ENCODE peak calls at places on chromosomes 4 and X, in seven cellular contexts. S, C, B, D, Y, I and L are unnamed samples.

GRCh38 chr4:83370640-83370906 is 35.9 kb upstream of the HPSE start:
- DNase-seq in S (no peak), C (no peak), B (no peak), D (no peak), Y (no peak), I (no peak), L (no peak)

GRCh38 chr4:37922323-37922722 is 31.4 kb downstream of the TBC1D1 start:
- DNase-seq in S (no peak), C (no peak), B (no peak), D (no peak), Y (no peak), I (no peak), L (no peak)

GRCh38 chrX:22165732-22166457 is 106.8 kb upstream of the CBLL2 start:
- DNase-seq in S (no peak), C (no peak), B (no peak), D (no peak), Y (no peak), I (no peak), L (no peak)

GRCh38 chr4:112857461-112857860 is 192.0 kb upstream of the ANK2 start:
- DNase-seq in S (peak; percentile 92), C (no peak), B (no peak), D (no peak), Y (no peak), I (no peak), L (no peak)

GRCh38 chr4:37246891-37247290 is 2.3 kb downstream of the NWD2 start:
- DNase-seq in S (no peak), C (no peak), B (no peak), D (no peak), Y (no peak), I (no peak), L (no peak)

GRCh38 chr4:37486134-37486533 is 200.0 kb downstream of the RELL1 start:
- DNase-seq in S (no peak), C (no peak), B (no peak), D (no peak), Y (no peak), I (no peak), L (no peak)

GRCh38 chrX:87571965-87572364 is 54.4 kb downstream of the KLHL4 start:
- DNase-seq in S (no peak), C (no peak), B (no peak), D (no peak), Y (no peak), I (no peak), L (no peak)

GRCh38 chr4:137755033-137755471 is 222.8 kb upstream of the PCDH18 start:
- DNase-seq in S (peak; percentile 66), C (no peak), B (no peak), D (no peak), Y (no peak), I (no peak), L (no peak)

GRCh38 chr4:38266616-38267015 is 306.4 kb downstream of the PTTG2 start:
- DNase-seq in S (peak; percentile 1), C (no peak), B (no peak), D (no peak), Y (no peak), I (no peak), L (no peak)

GRCh38 chr4:44738615-44739014 is 12.3 kb upstream of the GNPDA2 start:
- DNase-seq in S (no peak), C (no peak), B (no peak), D (no peak), Y (no peak), I (peak; percentile 40), L (no peak)

GRCh38 chrX:115616943-115617563 is 56.1 kb downstream of the PLS3 start:
- DNase-seq in S (no peak), C (peak; percentile 4), B (no peak), D (no peak), Y (no peak), I (no peak), L (no peak)

GRCh38 chrX:155997436-155997835 is at the start of gene IL9R:
- DNase-seq in S (no peak), C (peak; percentile 58), B (no peak), D (no peak), Y (no peak), I (no peak), L (no peak)

GRCh38 chr4:178316211-178316610 is 874.0 kb upstream of the AGA start:
- DNase-seq in S (no peak), C (no peak), B (no peak), D (no peak), Y (no peak), I (no peak), L (no peak)

GRCh38 chr4:139785356-139785755 is 119.7 kb downstream of the MGST2 start:
- DNase-seq in S (no peak), C (no peak), B (no peak), D (no peak), Y (no peak), I (no peak), L (no peak)

GRCh38 chrX:31540313-31540712 is 468.5 kb upstream of the FTHL17 start:
- DNase-seq in S (no peak), C (no peak), B (no peak), D (no peak), Y (no peak), I (peak; percentile 0), L (no peak)

GRCh38 chr4:109864134-109864533 is 16.2 kb downstream of the LRIT3 start:
- DNase-seq in S (no peak), C (no peak), B (no peak), D (no peak), Y (no peak), I (no peak), L (no peak)

GRCh38 chr4:24693636-24694035 is 101.7 kb upstream of the SOD3 start:
- DNase-seq in S (no peak), C (no peak), B (no peak), D (no peak), Y (no peak), I (no peak), L (no peak)

GRCh38 chr4:19940861-19941260 is 310.8 kb upstream of the SLIT2 start:
- DNase-seq in S (no peak), C (no peak), B (no peak), D (no peak), Y (no peak), I (no peak), L (no peak)

GRCh38 chrX:135295238-135295943 is 13.9 kb upstream of the ETDC start:
- DNase-seq in S (no peak), C (peak; percentile 72), B (peak; percentile 55), D (no peak), Y (peak; percentile 29), I (no peak), L (no peak)

GRCh38 chr4:112099701-112100289 is 45.5 kb upstream of the FAM241A start:
- DNase-seq in S (no peak), C (peak; percentile 71), B (peak; percentile 55), D (no peak), Y (no peak), I (peak; percentile 63), L (no peak)

GRCh38 chr4:38333219-38333618 is 330.8 kb upstream of the KLF3 start:
- DNase-seq in S (no peak), C (no peak), B (no peak), D (no peak), Y (no peak), I (no peak), L (no peak)

GRCh38 chr4:39455486-39455885 is 3.2 kb downstream of the RPL9 start:
- DNase-seq in S (no peak), C (no peak), B (no peak), D (no peak), Y (no peak), I (no peak), L (no peak)

GRCh38 chr4:385934-386707 is 48.5 kb downstream of the ZNF141 start:
- DNase-seq in S (no peak), C (no peak), B (no peak), D (no peak), Y (no peak), I (no peak), L (no peak)
- H3K9me3 ChIP-seq in S (peaks cover 20% of the 10 kb centered on the region), C (peaks cover 44% of the 10 kb centered on the region), B (peaks cover 2% of the 10 kb centered on the region), D (peaks cover 74% of the 10 kb centered on the region), Y (peaks cover 100% of the 10 kb centered on the region), I (peaks cover 62% of the 10 kb centered on the region), L (peaks cover 75% of the 10 kb centered on the region)

DNA sequence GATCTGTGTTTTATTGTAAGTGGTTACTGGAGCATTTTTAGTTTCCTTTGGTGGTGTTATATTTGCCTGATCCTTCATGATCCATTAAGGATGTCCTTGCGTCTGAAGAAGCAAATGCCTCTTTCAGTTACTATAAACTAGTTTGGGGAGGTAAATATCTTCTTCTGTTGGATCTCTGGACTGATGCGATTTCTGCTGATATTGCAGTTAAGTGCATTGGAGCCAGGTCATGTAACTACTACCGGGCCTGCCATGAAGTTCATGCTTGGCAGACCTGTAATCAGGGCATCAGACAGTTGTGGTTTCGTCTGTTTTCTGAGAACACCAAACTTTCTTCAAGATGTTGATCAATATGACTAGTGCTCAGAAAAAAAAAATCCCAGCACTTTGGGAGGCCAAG is 22.9 kb downstream of the ZNF718 start:
- DNase-seq in S (no peak), C (no peak), B (no peak), D (no peak), Y (no peak), I (no peak), L (no peak)
- H3K9me3 ChIP-seq in S (peaks cover 24% of the 10 kb centered on the region), C (peaks cover 79% of the 10 kb centered on the region), B (peaks cover 3% of the 10 kb centered on the region), D (peaks cover 53% of the 10 kb centered on the region), Y (peaks cover 94% of the 10 kb centered on the region), I (peaks cover 72% of the 10 kb centered on the region), L (peaks cover 66% of the 10 kb centered on the region)

DNA sequence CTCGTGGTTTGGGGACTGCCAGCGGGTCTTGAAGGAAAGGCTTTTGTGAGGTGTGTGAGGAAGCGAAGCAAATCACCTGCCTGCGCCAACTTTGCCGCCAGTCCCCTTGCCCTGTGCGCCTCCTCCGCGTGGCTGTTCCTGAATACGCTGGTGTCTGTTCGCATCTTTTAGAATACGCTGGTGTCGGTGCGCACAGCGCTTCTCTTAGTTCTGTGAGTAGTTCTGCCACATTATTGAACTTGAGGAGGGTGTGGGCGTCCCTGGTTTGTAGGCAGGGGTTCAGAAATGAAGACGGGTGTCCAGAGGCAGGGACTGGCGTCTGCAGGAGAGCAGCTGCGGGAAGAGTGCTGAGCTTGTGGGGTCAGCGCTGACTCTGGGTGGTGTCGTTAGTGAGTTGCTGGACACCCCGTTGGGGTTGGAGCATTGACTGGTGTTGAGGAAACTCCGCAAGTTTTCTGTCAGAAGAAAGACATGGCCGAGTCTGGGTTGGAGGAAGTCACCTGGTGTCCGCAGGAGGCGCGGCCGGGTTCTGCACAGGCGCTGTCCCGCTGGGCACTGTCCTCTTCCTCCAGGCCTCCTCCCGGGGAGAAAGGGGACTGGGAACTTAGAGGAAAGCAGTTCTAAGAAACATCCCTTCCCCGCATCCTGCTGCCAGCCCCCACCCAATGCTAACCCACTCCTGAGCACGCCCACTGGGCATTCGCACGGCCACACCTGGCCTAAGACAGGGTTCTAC is 952 bp downstream of the ZNF718 start:
- DNase-seq in S (no peak), C (peak; percentile 14), B (peak; percentile 73), D (peak; percentile 63), Y (peak; percentile 43), I (peak; percentile 44), L (no peak)
- H3K9me3 ChIP-seq in S (peaks cover 14% of the 10 kb centered on the region), C (peaks cover 27% of the 10 kb centered on the region), B (no peaks in the 10 kb centered on the region), D (peaks cover 15% of the 10 kb centered on the region), Y (peaks cover 62% of the 10 kb centered on the region), I (peaks cover 19% of the 10 kb centered on the region), L (no peaks in the 10 kb centered on the region)

GRCh38 chrX:12329476-12329875 is 191.2 kb downstream of the FRMPD4 start:
- DNase-seq in S (no peak), C (no peak), B (no peak), D (no peak), Y (no peak), I (no peak), L (no peak)

GRCh38 chrX:12330841-12331240 is 192.6 kb downstream of the FRMPD4 start:
- DNase-seq in S (no peak), C (no peak), B (no peak), D (no peak), Y (no peak), I (no peak), L (no peak)

GRCh38 chrX:12327836-12328235 is 189.6 kb downstream of the FRMPD4 start:
- DNase-seq in S (no peak), C (no peak), B (no peak), D (no peak), Y (no peak), I (no peak), L (no peak)

GRCh38 chrX:12332786-12333347 is 194.6 kb downstream of the FRMPD4 start:
- DNase-seq in S (no peak), C (no peak), B (no peak), D (no peak), Y (no peak), I (no peak), L (no peak)
- H3K9me3 ChIP-seq in S (no peaks in the 10 kb centered on the region), C (no peaks in the 10 kb centered on the region), B (no peaks in the 10 kb centered on the region), D (no peaks in the 10 kb centered on the region), Y (no peaks in the 10 kb centered on the region), I (no peaks in the 10 kb centered on the region), L (no peaks in the 10 kb centered on the region)